ENCODE peak calls at places on chromosome 14, in four cellular contexts. A, V, E and R are unnamed samples.
A peak's percentile ranks its signal among the peaks of the same experiment; 100 is the strongest.

GRCh38 chr14:51547260-51547659 is 104.5 kb upstream of the FRMD6 start:
- DNase-seq in A (peak; percentile 68), V (no peak), E (peak; percentile 98), R (no peak)

GRCh38 chr14:58637040-58637390 is 747 bp upstream of the DACT1 start:
- DNase-seq in A (no peak), V (no peak), E (peak; percentile 95), R (peak; percentile 42)

GRCh38 chr14:52706286-52706685 is 714 bp upstream of the PSMC6 start:
- DNase-seq in A (no peak), V (peak; percentile 21), E (peak; percentile 24), R (peak; percentile 21)

GRCh38 chr14:88384653-88385205 is 728 bp upstream of the SPATA7 start:
- DNase-seq in A (no peak), V (no peak), E (peak; percentile 17), R (no peak)

GRCh38 chr14:102201776-102202175 is 62.1 kb downstream of the WDR20 start:
- DNase-seq in A (no peak), V (no peak), E (no peak), R (no peak)

GRCh38 chr14:99346470-99347080 is 74.6 kb upstream of the BCL11B start:
- DNase-seq in A (no peak), V (no peak), E (no peak), R (no peak)

GRCh38 chr14:61280526-61281185 is 482 bp downstream of the TMEM30B start:
- DNase-seq in A (no peak), V (peak; percentile 70), E (peak; percentile 78), R (peak; percentile 68)

GRCh38 chr14:26527095-26527494 is 70.7 kb downstream of the NOVA1 start:
- DNase-seq in A (no peak), V (no peak), E (peak; percentile 44), R (no peak)

GRCh38 chr14:93048843-93049242 is 66.9 kb downstream of the ITPK1 start:
- DNase-seq in A (no peak), V (no peak), E (no peak), R (no peak)

GRCh38 chr14:25607095-25607657 is 557.2 kb upstream of the STXBP6 start:
- DNase-seq in A (no peak), V (peak; percentile 45), E (no peak), R (no peak)

GRCh38 chr14:22579218-22579617 is 9.8 kb downstream of the DAD1 start:
- DNase-seq in A (no peak), V (peak; percentile 43), E (no peak), R (no peak)

GRCh38 chr14:94770251-94770749 is 387 bp upstream of the GSC start:
- DNase-seq in A (no peak), V (peak; percentile 72), E (no peak), R (peak; percentile 62)
- H3K4me3 ChIP-seq in A (no peak overlapping the region), V (peak overlapping the region; percentile 64), E (peak overlapping the region; percentile 27), R (no peak overlapping the region)

DNA sequence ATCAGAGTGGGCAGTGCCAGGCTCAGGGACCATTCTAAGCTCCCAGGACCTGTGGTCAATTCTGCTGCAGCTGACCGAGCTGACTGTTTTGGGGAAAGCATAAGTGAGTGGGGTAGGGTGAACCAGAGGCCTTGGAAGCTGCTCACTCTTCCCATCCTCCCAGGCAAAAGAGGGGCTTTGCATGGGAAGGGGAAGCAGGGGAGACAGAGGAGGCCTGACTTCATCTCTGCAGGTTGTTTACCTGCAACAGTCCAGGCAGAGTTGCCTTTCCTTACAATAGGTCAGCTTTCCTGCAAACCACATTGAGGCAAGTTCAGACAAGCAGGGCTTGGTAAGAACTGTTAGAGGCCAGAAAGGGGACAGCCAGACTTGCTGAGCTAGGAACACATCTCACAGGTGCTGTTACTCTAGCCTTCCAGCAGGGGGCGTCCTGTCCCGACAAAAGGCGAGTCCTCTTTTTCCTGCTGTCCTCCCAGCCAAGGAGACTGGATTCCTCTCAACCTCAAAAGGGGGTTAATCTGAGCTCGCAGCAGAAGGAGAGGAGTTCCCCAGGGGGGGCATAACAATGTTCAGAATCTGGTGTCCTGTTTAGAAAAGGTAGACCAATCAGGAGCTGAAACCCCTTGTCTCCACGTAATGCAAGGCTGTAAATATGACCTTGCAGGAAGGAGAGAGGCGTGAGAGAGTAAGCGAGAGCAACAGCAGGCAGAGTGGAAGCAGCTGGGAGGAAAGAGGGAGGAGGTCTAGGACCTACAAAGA is 4.3 kb upstream of the DHRS2 start:
- DNase-seq in A (peak; percentile 65), V (peak; percentile 92), E (peak; percentile 90), R (peak; percentile 85)
- H3K4me3 ChIP-seq in A (no peak overlapping the region), V (no peak overlapping the region), E (no peak overlapping the region), R (no peak overlapping the region)

DNA sequence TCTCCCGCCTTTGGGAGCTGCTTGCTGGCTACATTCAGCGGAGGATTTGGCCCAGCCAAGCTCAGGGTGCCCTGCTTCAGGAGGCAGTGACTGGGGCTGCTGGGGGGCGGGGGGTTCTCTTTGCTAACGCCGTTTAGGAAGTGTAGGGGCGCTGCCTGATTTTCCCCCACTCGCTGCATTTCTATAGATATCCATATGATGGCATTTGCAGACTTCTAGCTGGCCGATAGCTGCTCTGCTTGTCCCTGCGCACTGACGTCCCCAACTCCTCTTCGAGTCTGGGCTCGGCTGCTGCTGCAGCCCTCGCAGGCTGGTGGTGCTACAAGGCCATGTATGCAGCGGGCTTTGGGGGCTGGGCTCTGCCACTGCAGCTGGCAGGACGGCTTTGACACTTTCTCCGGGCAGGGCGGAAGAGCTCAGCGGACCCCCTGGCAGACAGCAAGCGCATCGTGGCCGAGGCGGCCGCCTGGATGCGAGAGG is 3.1 kb downstream of the LRFN5 start:
- DNase-seq in A (no peak), V (peak; percentile 89), E (peak; percentile 82), R (no peak)
- H3K4me3 ChIP-seq in A (no peak overlapping the region), V (peak overlapping the region; percentile 77), E (peak overlapping the region; percentile 7), R (no peak overlapping the region)

DNA sequence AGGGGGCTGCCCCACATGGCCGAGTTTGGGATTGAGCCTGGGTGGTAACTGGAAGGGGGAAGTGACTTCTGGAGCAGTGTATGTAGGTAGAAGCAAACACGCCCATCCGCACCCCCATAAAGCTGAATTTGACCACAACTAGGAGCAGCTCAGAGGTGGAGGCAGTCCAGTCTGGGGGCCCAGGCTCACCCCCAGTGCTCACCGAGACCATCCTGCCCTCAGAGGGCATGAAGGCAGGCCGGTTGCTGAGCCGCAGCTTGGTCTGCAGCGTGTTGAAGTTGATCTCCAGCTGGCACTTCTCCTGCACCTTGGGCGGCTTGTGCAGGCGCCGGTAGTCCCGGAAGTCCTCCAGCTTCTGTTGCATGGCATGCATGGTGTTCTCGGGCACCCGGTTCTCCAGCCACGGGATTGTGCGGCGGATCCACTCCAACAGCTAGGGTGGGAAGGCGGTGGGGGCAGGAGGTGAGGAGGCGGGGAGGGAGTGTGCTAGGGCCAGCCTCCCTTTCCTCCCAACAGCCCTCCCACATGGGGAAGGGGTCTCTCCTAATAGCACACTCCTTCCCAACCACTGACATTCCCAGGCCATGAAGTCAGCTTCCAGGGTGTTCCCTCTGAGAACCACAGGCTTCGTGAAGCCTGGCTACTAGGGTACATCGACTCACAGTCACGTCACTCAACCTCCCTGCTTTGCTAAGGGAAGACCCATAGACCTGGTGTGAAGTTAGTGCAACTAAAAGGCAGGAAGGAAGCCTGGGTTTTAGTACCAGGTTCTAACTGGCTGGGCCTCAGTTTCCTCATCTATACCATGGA is 87.0 kb downstream of the ACTN1 start:
- DNase-seq in A (no peak), V (no peak), E (peak; percentile 54), R (no peak)
- H3K4me3 ChIP-seq in A (no peak overlapping the region), V (no peak overlapping the region), E (no peak overlapping the region), R (no peak overlapping the region)

DNA sequence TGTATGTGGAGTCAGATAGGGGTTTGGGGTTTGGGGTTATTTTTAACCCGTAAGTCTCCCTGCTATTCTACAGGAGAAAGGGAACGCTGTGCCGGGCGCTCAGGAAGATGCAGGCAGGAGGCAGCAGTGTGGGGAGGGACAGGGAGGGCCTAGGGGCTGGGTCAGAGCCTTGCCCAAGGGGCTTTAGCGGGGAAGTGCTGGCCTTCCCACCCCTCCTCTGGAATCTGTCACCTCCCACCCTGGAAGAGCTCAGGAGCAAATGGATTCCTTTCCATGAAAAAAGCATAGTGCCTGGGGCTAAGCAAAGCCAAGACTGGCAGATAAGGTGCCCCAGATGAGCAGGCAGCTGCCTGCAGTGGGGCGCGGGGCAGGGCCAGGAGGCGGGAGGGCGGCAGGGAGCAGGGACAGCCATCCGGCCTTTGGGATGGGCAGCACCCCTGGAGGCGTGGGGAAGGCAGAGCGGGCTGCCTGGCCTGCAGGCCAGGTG is 7.3 kb upstream of the INF2 start:
- DNase-seq in A (no peak), V (peak; percentile 89), E (no peak), R (no peak)
- H3K4me3 ChIP-seq in A (peak overlapping the region; percentile 56), V (peak overlapping the region; percentile 48), E (peak overlapping the region; percentile 30), R (peak overlapping the region; percentile 35)

DNA sequence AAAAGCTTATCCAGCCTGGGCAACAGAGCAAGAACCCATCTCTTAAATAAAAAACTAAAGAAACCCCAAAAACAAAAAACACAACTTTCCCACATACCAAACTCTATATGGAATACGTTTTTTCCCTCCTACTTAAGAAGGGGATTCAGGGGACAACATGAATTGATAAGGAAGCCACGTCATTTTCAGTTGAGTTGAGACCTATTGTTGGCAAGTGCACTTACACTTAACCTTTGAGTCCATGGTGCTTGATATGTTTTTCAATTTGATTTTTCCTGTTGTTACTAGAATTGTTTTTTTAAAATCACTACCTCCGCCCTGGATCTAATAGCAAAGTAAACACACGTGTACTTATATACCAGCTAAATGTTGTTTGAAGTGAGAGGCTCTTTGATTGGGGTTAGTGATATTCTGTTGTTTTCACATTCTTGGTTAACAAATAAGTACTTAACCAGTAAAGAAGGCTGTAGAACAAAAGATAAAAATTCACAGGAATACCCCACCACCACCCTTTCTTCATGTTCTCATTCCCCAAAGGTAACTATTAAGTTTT is 2.0 kb downstream of the FAM177A1 start:
- DNase-seq in A (no peak), V (no peak), E (no peak), R (peak; percentile 60)
- H3K4me3 ChIP-seq in A (no peak overlapping the region), V (peak overlapping the region; percentile 87), E (no peak overlapping the region), R (peak overlapping the region; percentile 68)

DNA sequence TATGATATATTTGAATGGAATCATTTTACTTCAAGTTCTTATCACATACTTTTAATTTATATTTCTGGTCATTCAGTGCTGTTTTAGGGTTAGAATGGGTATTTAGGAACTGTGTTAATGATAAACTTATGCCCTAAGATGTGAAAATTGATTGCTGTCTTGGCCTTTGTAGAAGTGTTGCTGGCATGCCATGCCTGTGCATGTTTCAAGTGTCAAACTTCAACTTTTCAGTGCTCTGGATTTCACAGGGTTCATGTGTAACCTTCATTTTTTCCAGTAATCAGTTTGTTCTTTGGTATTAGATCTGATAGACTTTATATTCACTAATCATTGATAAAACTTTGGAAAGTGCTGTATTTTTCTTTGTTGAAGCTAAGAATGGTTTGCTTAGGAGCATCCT is 36.6 kb downstream of the YLPM1 start:
- DNase-seq in A (no peak), V (no peak), E (no peak), R (no peak)
- H3K4me3 ChIP-seq in A (no peak overlapping the region), V (no peak overlapping the region), E (no peak overlapping the region), R (no peak overlapping the region)

GRCh38 chr14:91021991-91022621 is 38.3 kb downstream of the RPS6KA5 start:
- DNase-seq in A (no peak), V (no peak), E (peak; percentile 14), R (no peak)
- H3K4me3 ChIP-seq in A (no peak overlapping the region), V (no peak overlapping the region), E (peak overlapping the region; percentile 20), R (peak overlapping the region; percentile 37)

DNA sequence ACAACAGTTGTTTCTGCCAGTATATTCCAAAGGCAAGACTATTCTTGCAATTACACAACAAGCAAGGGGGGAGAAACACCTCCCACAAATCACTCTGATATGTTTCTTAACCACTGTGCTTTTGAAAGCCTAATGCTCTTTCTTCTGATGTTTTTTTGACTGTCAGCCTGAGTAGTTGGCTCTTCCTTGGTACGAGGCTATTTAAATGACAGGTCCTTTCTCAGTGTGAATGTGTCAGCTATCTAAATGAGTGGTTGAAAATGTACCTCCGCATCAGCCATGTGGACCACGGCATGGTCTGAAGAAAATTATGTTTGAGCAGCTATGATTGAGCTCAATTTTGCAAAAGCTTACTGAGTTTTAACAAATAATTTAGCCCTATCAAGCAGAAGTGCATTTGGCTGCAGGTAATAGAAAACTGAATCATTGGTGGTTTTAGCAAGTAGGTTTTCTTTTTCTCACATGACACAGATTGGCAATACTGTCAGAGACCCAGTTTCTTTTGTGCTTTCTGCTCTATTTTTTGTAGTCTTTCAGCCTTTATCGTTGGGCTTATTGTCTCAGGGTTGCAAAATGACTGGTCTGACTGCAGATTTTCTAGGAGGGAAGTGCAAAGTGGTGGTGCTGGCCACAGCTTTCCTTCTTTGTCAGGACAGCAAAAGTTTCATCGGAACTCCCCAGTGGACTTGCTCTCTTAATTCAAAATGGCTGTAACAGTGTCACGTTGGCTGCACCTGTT is 162.8 kb downstream of the RGS6 start:
- DNase-seq in A (no peak), V (no peak), E (no peak), R (no peak)
- H3K4me3 ChIP-seq in A (no peak overlapping the region), V (no peak overlapping the region), E (no peak overlapping the region), R (no peak overlapping the region)